ENCODE peak calls at places on chromosomes 5 and 9, in nine cellular contexts. D, J, Y, G, T, L, F, E and O are unnamed samples.

GRCh38 chr9:135083831-135084230 is 3.6 kb upstream of the OLFM1 start:
- DNase-seq in D (no peak), J (no peak), Y (no peak), G (no peak), T (no peak), L (peak), F (no peak), E (no peak), O (no peak)

GRCh38 chr9:136741885-136742568 is 713 bp downstream of the LCN10 start:
- DNase-seq in D (no peak), J (no peak), Y (no peak), G (no peak), T (no peak), L (no peak), F (no peak), E (no peak), O (no peak)

GRCh38 chr9:33132249-33132772 is 34.8 kb downstream of the B4GALT1 start:
- DNase-seq in D (no peak), J (peak), Y (no peak), G (peak), T (peak), L (no peak), F (peak), E (no peak), O (peak)

GRCh38 chr9:97176206-97176605 is 131.3 kb upstream of the CCDC180 start:
- DNase-seq in D (no peak), J (peak), Y (no peak), G (no peak), T (no peak), L (no peak), F (no peak), E (no peak), O (no peak)

GRCh38 chr5:123754167-123754840 is 242.3 kb downstream of the CSNK1G3 start:
- DNase-seq in D (peak), J (peak), Y (no peak), G (no peak), T (peak), L (no peak), F (no peak), E (no peak), O (peak)

GRCh38 chr9:112867275-112867991 is 23.2 kb downstream of the SLC46A2 start:
- DNase-seq in D (no peak), J (peak), Y (peak), G (peak), T (peak), L (no peak), F (peak), E (no peak), O (peak)

GRCh38 chr5:107570805-107571531 is 99.8 kb downstream of the EFNA5 start:
- DNase-seq in D (no peak), J (no peak), Y (no peak), G (peak), T (peak), L (no peak), F (no peak), E (peak), O (peak)

GRCh38 chr5:72178910-72179815 is 71.9 kb downstream of the MAP1B start:
- DNase-seq in D (peak), J (peak), Y (peak), G (peak), T (peak), L (peak), F (peak), E (no peak), O (peak)

GRCh38 chr9:35891649-35892048 is 14.4 kb upstream of the HRCT1 start:
- DNase-seq in D (no peak), J (no peak), Y (no peak), G (no peak), T (no peak), L (no peak), F (peak), E (no peak), O (no peak)

GRCh38 chr5:96408276-96408777 is 24.7 kb downstream of the PCSK1 start:
- DNase-seq in D (no peak), J (peak), Y (no peak), G (no peak), T (no peak), L (no peak), F (peak), E (no peak), O (peak)

GRCh38 chr5:991472-992267 is 16.9 kb upstream of the NKD2 start:
- DNase-seq in D (no peak), J (no peak), Y (no peak), G (no peak), T (no peak), L (peak), F (no peak), E (no peak), O (no peak)

GRCh38 chr9:114301798-114302565 is 20.9 kb upstream of the ORM1 start:
- DNase-seq in D (no peak), J (no peak), Y (no peak), G (no peak), T (no peak), L (peak), F (no peak), E (no peak), O (no peak)

GRCh38 chr9:14271078-14271673 is 42.8 kb downstream of the NFIB start:
- DNase-seq in D (no peak), J (peak), Y (peak), G (no peak), T (peak), L (no peak), F (no peak), E (no peak), O (no peak)

GRCh38 chr5:109701779-109702178 is 12.1 kb downstream of the MAN2A1 start:
- DNase-seq in D (no peak), J (no peak), Y (no peak), G (no peak), T (peak), L (no peak), F (no peak), E (no peak), O (peak)

GRCh38 chr5:165607026-165607425 is 2101.6 kb downstream of the MAT2B start:
- DNase-seq in D (no peak), J (no peak), Y (no peak), G (no peak), T (no peak), L (no peak), F (no peak), E (no peak), O (no peak)

GRCh38 chr5:31196309-31196708 is 2.8 kb downstream of the CDH6 start:
- DNase-seq in D (no peak), J (no peak), Y (peak), G (peak), T (peak), L (no peak), F (peak), E (no peak), O (no peak)

GRCh38 chr5:18264126-18264882 is 630.0 kb downstream of the TAF11L14 start:
- DNase-seq in D (no peak), J (no peak), Y (no peak), G (no peak), T (no peak), L (no peak), F (no peak), E (no peak), O (no peak)

GRCh38 chr5:139492700-139493192 is 10.2 kb upstream of the STING1 start:
- DNase-seq in D (no peak), J (peak), Y (peak), G (peak), T (peak), L (no peak), F (peak), E (no peak), O (peak)

GRCh38 chr9:137190315-137190853 is 1.9 kb downstream of the SSNA1 start:
- DNase-seq in D (no peak), J (no peak), Y (no peak), G (no peak), T (no peak), L (no peak), F (no peak), E (no peak), O (no peak)

GRCh38 chr5:168699002-168699401 is 119.8 kb upstream of the PANK3 start:
- DNase-seq in D (peak), J (no peak), Y (no peak), G (no peak), T (no peak), L (peak), F (peak), E (no peak), O (no peak)

GRCh38 chr5:114504560-114504959 is 142.7 kb downstream of the KCNN2 start:
- DNase-seq in D (no peak), J (no peak), Y (no peak), G (no peak), T (no peak), L (no peak), F (no peak), E (no peak), O (no peak)

GRCh38 chr5:151078490-151079262 is 2.2 kb downstream of the TNIP1 start:
- DNase-seq in D (no peak), J (no peak), Y (no peak), G (no peak), T (no peak), L (peak), F (no peak), E (peak), O (peak)

GRCh38 chr5:51302358-51302757 is 80.9 kb upstream of the ISL1 start:
- DNase-seq in D (no peak), J (no peak), Y (no peak), G (no peak), T (no peak), L (no peak), F (no peak), E (no peak), O (no peak)

GRCh38 chr9:131627846-131628820 is 82.8 kb downstream of the PRRT1B start:
- DNase-seq in D (no peak), J (no peak), Y (no peak), G (no peak), T (peak), L (no peak), F (no peak), E (peak), O (no peak)

GRCh38 chr9:122819791-122820489 is 8.4 kb downstream of the PDCL start:
- DNase-seq in D (no peak), J (peak), Y (no peak), G (no peak), T (peak), L (no peak), F (no peak), E (no peak), O (peak)

GRCh38 chr5:143569722-143570567 is 166.5 kb upstream of the NR3C1 start:
- DNase-seq in D (no peak), J (no peak), Y (no peak), G (no peak), T (no peak), L (no peak), F (no peak), E (no peak), O (peak)

GRCh38 chr9:76717611-76718010 is 46.6 kb upstream of the PCA3 start:
- DNase-seq in D (no peak), J (peak), Y (no peak), G (no peak), T (no peak), L (no peak), F (peak), E (no peak), O (peak)

GRCh38 chr5:118723021-118723338 is 265.4 kb downstream of the DTWD2 start:
- DNase-seq in D (no peak), J (no peak), Y (no peak), G (no peak), T (no peak), L (no peak), F (no peak), E (no peak), O (no peak)